ENCODE peak calls at places on chromosomes 4 and X, in seven cellular contexts. One of them, this sample, is unnamed.

GRCh38 chr4:8252301-8253173 is 17.0 kb upstream of the HTRA3 start:
- DNase-seq in iPS-NIHi11: no peak
- DNase-seq in HEK293T: no peak
- DNase-seq in astrocyte of the spinal cord: no peak
- DNase-seq in SW 1271: no peak
- DNase-seq in stimulated activated CD4-positive, alpha-beta T cell treated with anti-CD3 and anti-CD28 coated beads, TNF-alpha, amount 100 ng/mL, for 4 hours: no peak
- DNase-seq in COR-L47: no peak
- DNase-seq in this sample: no peak

GRCh38 chr4:176376032-176376614 is 56.4 kb downstream of the SPCS3 start:
- DNase-seq in iPS-NIHi11: peak; percentile 18
- DNase-seq in HEK293T: peak; percentile 9
- DNase-seq in astrocyte of the spinal cord: peak; percentile 52
- DNase-seq in SW 1271: no peak
- DNase-seq in stimulated activated CD4-positive, alpha-beta T cell treated with anti-CD3 and anti-CD28 coated beads, TNF-alpha, amount 100 ng/mL, for 4 hours: no peak
- DNase-seq in COR-L47: no peak
- DNase-seq in this sample: no peak

GRCh38 chrX:119398974-119399771 is at the start of gene SLC25A43:
- DNase-seq in iPS-NIHi11: peak; percentile 71
- DNase-seq in HEK293T: peak; percentile 57
- DNase-seq in astrocyte of the spinal cord: no peak
- DNase-seq in SW 1271: no peak
- DNase-seq in stimulated activated CD4-positive, alpha-beta T cell treated with anti-CD3 and anti-CD28 coated beads, TNF-alpha, amount 100 ng/mL, for 4 hours: peak; percentile 10
- DNase-seq in COR-L47: no peak
- DNase-seq in this sample: peak; percentile 39

GRCh38 chr4:180947421-180947820 is 1295.8 kb upstream of the TENM3 start:
- DNase-seq in iPS-NIHi11: no peak
- DNase-seq in HEK293T: peak; percentile 5
- DNase-seq in astrocyte of the spinal cord: peak; percentile 24
- DNase-seq in SW 1271: no peak
- DNase-seq in stimulated activated CD4-positive, alpha-beta T cell treated with anti-CD3 and anti-CD28 coated beads, TNF-alpha, amount 100 ng/mL, for 4 hours: no peak
- DNase-seq in COR-L47: peak; percentile 40
- DNase-seq in this sample: no peak

GRCh38 chr4:87679449-87680169 is 29.5 kb downstream of the DMP1 start:
- DNase-seq in iPS-NIHi11: peak; percentile 75
- DNase-seq in HEK293T: peak; percentile 72
- DNase-seq in astrocyte of the spinal cord: peak; percentile 67
- DNase-seq in SW 1271: no peak
- DNase-seq in stimulated activated CD4-positive, alpha-beta T cell treated with anti-CD3 and anti-CD28 coated beads, TNF-alpha, amount 100 ng/mL, for 4 hours: no peak
- DNase-seq in COR-L47: peak; percentile 33
- DNase-seq in this sample: no peak

GRCh38 chrX:18010251-18010650 is 149.2 kb upstream of the RAI2 start:
- DNase-seq in iPS-NIHi11: no peak
- DNase-seq in HEK293T: no peak
- DNase-seq in astrocyte of the spinal cord: no peak
- DNase-seq in SW 1271: no peak
- DNase-seq in stimulated activated CD4-positive, alpha-beta T cell treated with anti-CD3 and anti-CD28 coated beads, TNF-alpha, amount 100 ng/mL, for 4 hours: no peak
- DNase-seq in COR-L47: peak; percentile 26
- DNase-seq in this sample: no peak

GRCh38 chrX:99078301-99078700 is 1331.8 kb downstream of the PCDH19 start:
- DNase-seq in iPS-NIHi11: no peak
- DNase-seq in HEK293T: no peak
- DNase-seq in astrocyte of the spinal cord: no peak
- DNase-seq in SW 1271: no peak
- DNase-seq in stimulated activated CD4-positive, alpha-beta T cell treated with anti-CD3 and anti-CD28 coated beads, TNF-alpha, amount 100 ng/mL, for 4 hours: no peak
- DNase-seq in COR-L47: no peak
- DNase-seq in this sample: no peak

GRCh38 chrX:13254076-13254785 is 65.6 kb downstream of the ATXN3L start:
- DNase-seq in iPS-NIHi11: no peak
- DNase-seq in HEK293T: no peak
- DNase-seq in astrocyte of the spinal cord: peak; percentile 48
- DNase-seq in SW 1271: no peak
- DNase-seq in stimulated activated CD4-positive, alpha-beta T cell treated with anti-CD3 and anti-CD28 coated beads, TNF-alpha, amount 100 ng/mL, for 4 hours: no peak
- DNase-seq in COR-L47: no peak
- DNase-seq in this sample: no peak

GRCh38 chrX:114065612-114066178 is 518.2 kb upstream of the HTR2C start:
- DNase-seq in iPS-NIHi11: no peak
- DNase-seq in HEK293T: no peak
- DNase-seq in astrocyte of the spinal cord: no peak
- DNase-seq in SW 1271: no peak
- DNase-seq in stimulated activated CD4-positive, alpha-beta T cell treated with anti-CD3 and anti-CD28 coated beads, TNF-alpha, amount 100 ng/mL, for 4 hours: no peak
- DNase-seq in COR-L47: no peak
- DNase-seq in this sample: no peak

GRCh38 chr4:159677521-159677920 is 574.6 kb downstream of the RAPGEF2 start:
- DNase-seq in iPS-NIHi11: no peak
- DNase-seq in HEK293T: no peak
- DNase-seq in astrocyte of the spinal cord: peak; percentile 38
- DNase-seq in SW 1271: no peak
- DNase-seq in stimulated activated CD4-positive, alpha-beta T cell treated with anti-CD3 and anti-CD28 coated beads, TNF-alpha, amount 100 ng/mL, for 4 hours: no peak
- DNase-seq in COR-L47: no peak
- DNase-seq in this sample: no peak

GRCh38 chr4:15740764-15741404 is 37.2 kb upstream of the CD38 start:
- DNase-seq in iPS-NIHi11: no peak
- DNase-seq in HEK293T: no peak
- DNase-seq in astrocyte of the spinal cord: no peak
- DNase-seq in SW 1271: no peak
- DNase-seq in stimulated activated CD4-positive, alpha-beta T cell treated with anti-CD3 and anti-CD28 coated beads, TNF-alpha, amount 100 ng/mL, for 4 hours: no peak
- DNase-seq in COR-L47: no peak
- DNase-seq in this sample: no peak

GRCh38 chr4:146347822-146348221 is 133.5 kb downstream of the REELD1 start:
- DNase-seq in iPS-NIHi11: no peak
- DNase-seq in HEK293T: no peak
- DNase-seq in astrocyte of the spinal cord: no peak
- DNase-seq in SW 1271: no peak
- DNase-seq in stimulated activated CD4-positive, alpha-beta T cell treated with anti-CD3 and anti-CD28 coated beads, TNF-alpha, amount 100 ng/mL, for 4 hours: no peak
- DNase-seq in COR-L47: no peak
- DNase-seq in this sample: no peak

GRCh38 chr4:7350396-7350795 is 84.3 kb downstream of the PSAPL1 start:
- DNase-seq in iPS-NIHi11: no peak
- DNase-seq in HEK293T: no peak
- DNase-seq in astrocyte of the spinal cord: no peak
- DNase-seq in SW 1271: no peak
- DNase-seq in stimulated activated CD4-positive, alpha-beta T cell treated with anti-CD3 and anti-CD28 coated beads, TNF-alpha, amount 100 ng/mL, for 4 hours: no peak
- DNase-seq in COR-L47: no peak
- DNase-seq in this sample: no peak

GRCh38 chr4:183185018-183185417 is 86.0 kb downstream of the WWC2 start:
- DNase-seq in iPS-NIHi11: no peak
- DNase-seq in HEK293T: no peak
- DNase-seq in astrocyte of the spinal cord: no peak
- DNase-seq in SW 1271: no peak
- DNase-seq in stimulated activated CD4-positive, alpha-beta T cell treated with anti-CD3 and anti-CD28 coated beads, TNF-alpha, amount 100 ng/mL, for 4 hours: no peak
- DNase-seq in COR-L47: no peak
- DNase-seq in this sample: no peak

GRCh38 chrX:3713225-3713936 is at the start of gene PRKX:
- DNase-seq in iPS-NIHi11: peak; percentile 84
- DNase-seq in HEK293T: peak; percentile 67
- DNase-seq in astrocyte of the spinal cord: peak; percentile 47
- DNase-seq in SW 1271: no peak
- DNase-seq in stimulated activated CD4-positive, alpha-beta T cell treated with anti-CD3 and anti-CD28 coated beads, TNF-alpha, amount 100 ng/mL, for 4 hours: peak; percentile 52
- DNase-seq in COR-L47: peak; percentile 17
- DNase-seq in this sample: peak; percentile 68

GRCh38 chr4:150906987-150907633 is 108.0 kb downstream of the LRBA start:
- DNase-seq in iPS-NIHi11: peak; percentile 39
- DNase-seq in HEK293T: no peak
- DNase-seq in astrocyte of the spinal cord: no peak
- DNase-seq in SW 1271: no peak
- DNase-seq in stimulated activated CD4-positive, alpha-beta T cell treated with anti-CD3 and anti-CD28 coated beads, TNF-alpha, amount 100 ng/mL, for 4 hours: no peak
- DNase-seq in COR-L47: no peak
- DNase-seq in this sample: no peak

GRCh38 chr4:37475087-37475486 is 211.1 kb downstream of the RELL1 start:
- DNase-seq in iPS-NIHi11: no peak
- DNase-seq in HEK293T: no peak
- DNase-seq in astrocyte of the spinal cord: no peak
- DNase-seq in SW 1271: no peak
- DNase-seq in stimulated activated CD4-positive, alpha-beta T cell treated with anti-CD3 and anti-CD28 coated beads, TNF-alpha, amount 100 ng/mL, for 4 hours: no peak
- DNase-seq in COR-L47: no peak
- DNase-seq in this sample: no peak

GRCh38 chr4:7041851-7042696 is 1.1 kb upstream of the TADA2B start:
- DNase-seq in iPS-NIHi11: peak; percentile 75
- DNase-seq in HEK293T: peak; percentile 51
- DNase-seq in astrocyte of the spinal cord: no peak
- DNase-seq in SW 1271: no peak
- DNase-seq in stimulated activated CD4-positive, alpha-beta T cell treated with anti-CD3 and anti-CD28 coated beads, TNF-alpha, amount 100 ng/mL, for 4 hours: no peak
- DNase-seq in COR-L47: peak; percentile 25
- DNase-seq in this sample: no peak

GRCh38 chr4:57187241-57187640 is 77.1 kb upstream of the IGFBP7 start:
- DNase-seq in iPS-NIHi11: no peak
- DNase-seq in HEK293T: no peak
- DNase-seq in astrocyte of the spinal cord: no peak
- DNase-seq in SW 1271: no peak
- DNase-seq in stimulated activated CD4-positive, alpha-beta T cell treated with anti-CD3 and anti-CD28 coated beads, TNF-alpha, amount 100 ng/mL, for 4 hours: no peak
- DNase-seq in COR-L47: no peak
- DNase-seq in this sample: no peak

GRCh38 chr4:13821522-13821921 is 194.0 kb upstream of the BOD1L1 start:
- DNase-seq in iPS-NIHi11: peak; percentile 15
- DNase-seq in HEK293T: no peak
- DNase-seq in astrocyte of the spinal cord: no peak
- DNase-seq in SW 1271: no peak
- DNase-seq in stimulated activated CD4-positive, alpha-beta T cell treated with anti-CD3 and anti-CD28 coated beads, TNF-alpha, amount 100 ng/mL, for 4 hours: no peak
- DNase-seq in COR-L47: no peak
- DNase-seq in this sample: no peak

GRCh38 chrX:47573334-47574095 is 8.7 kb upstream of the TIMP1 start:
- DNase-seq in iPS-NIHi11: peak; percentile 62
- DNase-seq in HEK293T: no peak
- DNase-seq in astrocyte of the spinal cord: peak; percentile 39
- DNase-seq in SW 1271: no peak
- DNase-seq in stimulated activated CD4-positive, alpha-beta T cell treated with anti-CD3 and anti-CD28 coated beads, TNF-alpha, amount 100 ng/mL, for 4 hours: no peak
- DNase-seq in COR-L47: no peak
- DNase-seq in this sample: no peak

GRCh38 chr4:73223258-73223651 is 35.3 kb downstream of the ANKRD17 start:
- DNase-seq in iPS-NIHi11: no peak
- DNase-seq in HEK293T: no peak
- DNase-seq in astrocyte of the spinal cord: no peak
- DNase-seq in SW 1271: no peak
- DNase-seq in stimulated activated CD4-positive, alpha-beta T cell treated with anti-CD3 and anti-CD28 coated beads, TNF-alpha, amount 100 ng/mL, for 4 hours: no peak
- DNase-seq in COR-L47: no peak
- DNase-seq in this sample: no peak

GRCh38 chr4:155342142-155342541 is 34.6 kb downstream of the MAP9 start:
- DNase-seq in iPS-NIHi11: no peak
- DNase-seq in HEK293T: no peak
- DNase-seq in astrocyte of the spinal cord: peak; percentile 58
- DNase-seq in SW 1271: no peak
- DNase-seq in stimulated activated CD4-positive, alpha-beta T cell treated with anti-CD3 and anti-CD28 coated beads, TNF-alpha, amount 100 ng/mL, for 4 hours: no peak
- DNase-seq in COR-L47: no peak
- DNase-seq in this sample: no peak

GRCh38 chr4:89954906-89955305 is 60.3 kb downstream of the MMRN1 start:
- DNase-seq in iPS-NIHi11: no peak
- DNase-seq in HEK293T: no peak
- DNase-seq in astrocyte of the spinal cord: no peak
- DNase-seq in SW 1271: no peak
- DNase-seq in stimulated activated CD4-positive, alpha-beta T cell treated with anti-CD3 and anti-CD28 coated beads, TNF-alpha, amount 100 ng/mL, for 4 hours: no peak
- DNase-seq in COR-L47: no peak
- DNase-seq in this sample: no peak

GRCh38 chr4:40933272-40934053 is 183.7 kb downstream of the NSUN7 start:
- DNase-seq in iPS-NIHi11: no peak
- DNase-seq in HEK293T: no peak
- DNase-seq in astrocyte of the spinal cord: peak; percentile 66
- DNase-seq in SW 1271: no peak
- DNase-seq in stimulated activated CD4-positive, alpha-beta T cell treated with anti-CD3 and anti-CD28 coated beads, TNF-alpha, amount 100 ng/mL, for 4 hours: no peak
- DNase-seq in COR-L47: no peak
- DNase-seq in this sample: no peak

GRCh38 chr4:73770917-73771316 is 30.5 kb downstream of the CXCL8 start:
- DNase-seq in iPS-NIHi11: no peak
- DNase-seq in HEK293T: no peak
- DNase-seq in astrocyte of the spinal cord: no peak
- DNase-seq in SW 1271: no peak
- DNase-seq in stimulated activated CD4-positive, alpha-beta T cell treated with anti-CD3 and anti-CD28 coated beads, TNF-alpha, amount 100 ng/mL, for 4 hours: no peak
- DNase-seq in COR-L47: peak; percentile 34
- DNase-seq in this sample: no peak

GRCh38 chr4:122827258-122827887 is 742 bp downstream of the FGF2 start:
- DNase-seq in iPS-NIHi11: peak; percentile 57
- DNase-seq in HEK293T: peak; percentile 69
- DNase-seq in astrocyte of the spinal cord: peak; percentile 50
- DNase-seq in SW 1271: no peak
- DNase-seq in stimulated activated CD4-positive, alpha-beta T cell treated with anti-CD3 and anti-CD28 coated beads, TNF-alpha, amount 100 ng/mL, for 4 hours: peak; percentile 6
- DNase-seq in COR-L47: peak; percentile 50
- DNase-seq in this sample: peak; percentile 56

GRCh38 chr4:142815834-142816233 is 30.3 kb downstream of the INPP4B start:
- DNase-seq in iPS-NIHi11: no peak
- DNase-seq in HEK293T: no peak
- DNase-seq in astrocyte of the spinal cord: peak; percentile 83
- DNase-seq in SW 1271: no peak
- DNase-seq in stimulated activated CD4-positive, alpha-beta T cell treated with anti-CD3 and anti-CD28 coated beads, TNF-alpha, amount 100 ng/mL, for 4 hours: no peak
- DNase-seq in COR-L47: no peak
- DNase-seq in this sample: peak; percentile 55

GRCh38 chrX:9163153-9163790 is 129.3 kb upstream of the FAM9B start:
- DNase-seq in iPS-NIHi11: no peak
- DNase-seq in HEK293T: no peak
- DNase-seq in astrocyte of the spinal cord: peak; percentile 33
- DNase-seq in SW 1271: no peak
- DNase-seq in stimulated activated CD4-positive, alpha-beta T cell treated with anti-CD3 and anti-CD28 coated beads, TNF-alpha, amount 100 ng/mL, for 4 hours: no peak
- DNase-seq in COR-L47: peak; percentile 83
- DNase-seq in this sample: no peak

GRCh38 chrX:110671068-110671803 is 124.4 kb downstream of the CHRDL1 start:
- DNase-seq in iPS-NIHi11: no peak
- DNase-seq in HEK293T: no peak
- DNase-seq in astrocyte of the spinal cord: peak; percentile 40
- DNase-seq in SW 1271: no peak
- DNase-seq in stimulated activated CD4-positive, alpha-beta T cell treated with anti-CD3 and anti-CD28 coated beads, TNF-alpha, amount 100 ng/mL, for 4 hours: no peak
- DNase-seq in COR-L47: no peak
- DNase-seq in this sample: no peak

GRCh38 chr4:26161030-26161824 is 159.6 kb upstream of the RBPJ start:
- DNase-seq in iPS-NIHi11: peak; percentile 57
- DNase-seq in HEK293T: peak; percentile 26
- DNase-seq in astrocyte of the spinal cord: no peak
- DNase-seq in SW 1271: no peak
- DNase-seq in stimulated activated CD4-positive, alpha-beta T cell treated with anti-CD3 and anti-CD28 coated beads, TNF-alpha, amount 100 ng/mL, for 4 hours: no peak
- DNase-seq in COR-L47: no peak
- DNase-seq in this sample: no peak

GRCh38 chr4:16464651-16465050 is 238.4 kb upstream of the TAPT1 start:
- DNase-seq in iPS-NIHi11: no peak
- DNase-seq in HEK293T: no peak
- DNase-seq in astrocyte of the spinal cord: no peak
- DNase-seq in SW 1271: no peak
- DNase-seq in stimulated activated CD4-positive, alpha-beta T cell treated with anti-CD3 and anti-CD28 coated beads, TNF-alpha, amount 100 ng/mL, for 4 hours: no peak
- DNase-seq in COR-L47: no peak
- DNase-seq in this sample: no peak

GRCh38 chr4:138892483-138893386 is 122.8 kb upstream of the NOCT start:
- DNase-seq in iPS-NIHi11: no peak
- DNase-seq in HEK293T: no peak
- DNase-seq in astrocyte of the spinal cord: no peak
- DNase-seq in SW 1271: no peak
- DNase-seq in stimulated activated CD4-positive, alpha-beta T cell treated with anti-CD3 and anti-CD28 coated beads, TNF-alpha, amount 100 ng/mL, for 4 hours: no peak
- DNase-seq in COR-L47: no peak
- DNase-seq in this sample: no peak

GRCh38 chr4:134906404-134907023 is 704.9 kb upstream of the PABPC4L start:
- DNase-seq in iPS-NIHi11: peak; percentile 34
- DNase-seq in HEK293T: peak; percentile 18
- DNase-seq in astrocyte of the spinal cord: peak; percentile 28
- DNase-seq in SW 1271: no peak
- DNase-seq in stimulated activated CD4-positive, alpha-beta T cell treated with anti-CD3 and anti-CD28 coated beads, TNF-alpha, amount 100 ng/mL, for 4 hours: no peak
- DNase-seq in COR-L47: no peak
- DNase-seq in this sample: no peak

GRCh38 chr4:37757121-37757520 is 69.4 kb upstream of the PGM2 start:
- DNase-seq in iPS-NIHi11: no peak
- DNase-seq in HEK293T: no peak
- DNase-seq in astrocyte of the spinal cord: no peak
- DNase-seq in SW 1271: no peak
- DNase-seq in stimulated activated CD4-positive, alpha-beta T cell treated with anti-CD3 and anti-CD28 coated beads, TNF-alpha, amount 100 ng/mL, for 4 hours: no peak
- DNase-seq in COR-L47: no peak
- DNase-seq in this sample: no peak

GRCh38 chrX:23246001-23246400 is 88.6 kb upstream of the PTCHD1 start:
- DNase-seq in iPS-NIHi11: no peak
- DNase-seq in HEK293T: no peak
- DNase-seq in astrocyte of the spinal cord: peak; percentile 62
- DNase-seq in SW 1271: no peak
- DNase-seq in stimulated activated CD4-positive, alpha-beta T cell treated with anti-CD3 and anti-CD28 coated beads, TNF-alpha, amount 100 ng/mL, for 4 hours: no peak
- DNase-seq in COR-L47: no peak
- DNase-seq in this sample: no peak

GRCh38 chr4:153495480-153496206 is 29.5 kb downstream of the TMEM131L start:
- DNase-seq in iPS-NIHi11: no peak
- DNase-seq in HEK293T: no peak
- DNase-seq in astrocyte of the spinal cord: no peak
- DNase-seq in SW 1271: no peak
- DNase-seq in stimulated activated CD4-positive, alpha-beta T cell treated with anti-CD3 and anti-CD28 coated beads, TNF-alpha, amount 100 ng/mL, for 4 hours: no peak
- DNase-seq in COR-L47: no peak
- DNase-seq in this sample: no peak